ENCODE peak calls at places on chromosomes 3 and 15, in seven cellular contexts. U is adrenal gland; J is astrocyte; H is GM12878; X is pancreas; Z is CD4-positive, CD25-positive, alpha-beta regulatory T cell; Q is neural progenitor cell. M is an unnamed sample.

GRCh38 chr15:52652984-52653383 is 26.2 kb downstream of the ATOSA start:
- DNase-seq in U (no peak), J (peak), H (no peak), X (no peak), Z (no peak), Q (no peak), M (no peak)

GRCh38 chr15:101105059-101105851 is 146.6 kb downstream of the CHSY1 start:
- DNase-seq in U (no peak), J (peak), H (no peak), X (peak), Z (no peak), Q (no peak), M (no peak)

GRCh38 chr3:163916596-163917560 is 1161.4 kb downstream of the SI start:
- DNase-seq in U (no peak), J (no peak), H (no peak), X (no peak), Z (no peak), Q (peak), M (no peak)

GRCh38 chr15:91537868-91538267 is 315.6 kb upstream of the SLCO3A1 start:
- DNase-seq in U (no peak), J (no peak), H (no peak), X (no peak), Z (no peak), Q (no peak), M (no peak)

GRCh38 chr3:120487079-120487693 is 36.4 kb upstream of the FSTL1 start:
- DNase-seq in U (no peak), J (peak), H (no peak), X (no peak), Z (no peak), Q (no peak), M (peak)

GRCh38 chr15:81347910-81348309 is 24.0 kb upstream of the STARD5 start:
- DNase-seq in U (no peak), J (no peak), H (no peak), X (no peak), Z (no peak), Q (no peak), M (no peak)

GRCh38 chr15:89143503-89144162 is 55.4 kb downstream of the ABHD2 start:
- DNase-seq in U (no peak), J (peak), H (peak), X (no peak), Z (peak), Q (no peak), M (no peak)

GRCh38 chr3:183548262-183548769 is 7.2 kb downstream of the KLHL6 start:
- DNase-seq in U (no peak), J (peak), H (no peak), X (no peak), Z (no peak), Q (peak), M (no peak)

GRCh38 chr3:89571298-89571697 is 463.9 kb downstream of the EPHA3 start:
- DNase-seq in U (no peak), J (no peak), H (no peak), X (peak), Z (no peak), Q (no peak), M (no peak)

GRCh38 chr3:197521277-197522182 is 34.2 kb downstream of the BDH1 start:
- DNase-seq in U (no peak), J (no peak), H (no peak), X (peak), Z (no peak), Q (no peak), M (no peak)

GRCh38 chr3:125437631-125438435 is 62.7 kb upstream of the ZNF148 start:
- DNase-seq in U (peak), J (no peak), H (no peak), X (peak), Z (peak), Q (peak), M (peak)

GRCh38 chr3:24365168-24365567 is 129.5 kb downstream of the THRB start:
- DNase-seq in U (peak), J (peak), H (no peak), X (no peak), Z (no peak), Q (no peak), M (peak)

GRCh38 chr3:175914785-175915184 is 1055.7 kb downstream of the NAALADL2 start:
- DNase-seq in U (no peak), J (no peak), H (no peak), X (no peak), Z (no peak), Q (no peak), M (no peak)

GRCh38 chr3:42686832-42687650 is 1.7 kb downstream of the KLHL40 start:
- DNase-seq in U (no peak), J (no peak), H (no peak), X (peak), Z (no peak), Q (no peak), M (no peak)

GRCh38 chr15:63348392-63348791 is 33.3 kb downstream of the CA12 start:
- DNase-seq in U (peak), J (peak), H (no peak), X (peak), Z (no peak), Q (no peak), M (no peak)

GRCh38 chr3:131903988-131904415 is 130.8 kb downstream of the CPNE4 start:
- DNase-seq in U (no peak), J (peak), H (no peak), X (no peak), Z (no peak), Q (no peak), M (no peak)

GRCh38 chr3:135860761-135861160 is 104.8 kb upstream of the PPP2R3A start:
- DNase-seq in U (no peak), J (peak), H (no peak), X (no peak), Z (no peak), Q (no peak), M (no peak)

GRCh38 chr15:47586653-47587224 is 130.6 kb upstream of the SEMA6D start:
- DNase-seq in U (peak), J (no peak), H (no peak), X (no peak), Z (no peak), Q (no peak), M (no peak)
- H3K4me3 ChIP-seq in U (no peak), J (no peak), H (no peak), X (no peak), Z (no peak), Q (no peak), M (no peak)

GRCh38 chr3:195869413-195870001 is 38.8 kb downstream of the TNK2 start:
- DNase-seq in U (no peak), J (no peak), H (no peak), X (no peak), Z (no peak), Q (no peak), M (no peak)

GRCh38 chr3:195867631-195868335 is 40.6 kb downstream of the TNK2 start:
- DNase-seq in U (no peak), J (no peak), H (no peak), X (no peak), Z (no peak), Q (no peak), M (no peak)

GRCh38 chr3:195868866-195869412 is 39.4 kb downstream of the TNK2 start:
- DNase-seq in U (no peak), J (no peak), H (no peak), X (no peak), Z (no peak), Q (no peak), M (no peak)

GRCh38 chr3:195866686-195867511 is 41.5 kb downstream of the TNK2 start:
- DNase-seq in U (no peak), J (no peak), H (no peak), X (no peak), Z (no peak), Q (no peak), M (no peak)

DNA sequence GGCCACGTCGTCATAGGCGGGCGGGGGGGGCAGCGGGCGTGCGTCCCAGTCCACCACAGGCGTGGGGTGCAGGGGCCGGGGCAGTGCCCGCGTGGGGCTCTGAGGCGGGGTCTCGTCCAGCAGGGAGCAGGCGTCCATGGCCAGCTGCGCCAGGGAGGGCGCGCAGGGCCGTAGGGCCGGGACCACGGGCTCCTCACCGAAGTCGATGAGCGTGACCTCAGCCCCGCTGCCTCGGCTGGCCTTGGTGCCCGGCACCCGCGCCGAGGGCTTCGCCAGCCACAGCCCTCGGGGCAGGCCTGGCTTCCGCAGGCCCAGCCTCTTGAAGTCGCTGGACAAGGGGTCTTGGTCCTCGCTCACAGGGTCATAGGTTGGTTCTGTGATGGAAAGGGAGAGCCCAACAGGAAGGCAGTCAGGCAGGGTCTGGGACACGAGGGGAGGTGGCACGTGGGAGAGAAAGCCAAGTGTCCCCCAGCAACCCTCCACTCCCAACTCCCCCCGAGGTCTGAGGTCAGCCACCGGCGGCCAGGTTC is 40.0 kb downstream of the TNK2 start:
- DNase-seq in U (no peak), J (no peak), H (no peak), X (no peak), Z (no peak), Q (no peak), M (no peak)
- H3K27ac ChIP-seq in U (no peak), J (no peak), H (no peak), X (no peak), Z (no peak), Q (no peak), M (no peak)

GRCh38 chr3:185215873-185216586 is 37.8 kb downstream of the EHHADH start:
- DNase-seq in U (no peak), J (peak), H (no peak), X (no peak), Z (peak), Q (no peak), M (no peak)
- H3K4me3 ChIP-seq in U (peak), J (peak), H (no peak), X (no peak), Z (no peak), Q (no peak), M (no peak)

GRCh38 chr3:128278761-128279593 is 125.7 kb downstream of the EEFSEC start:
- DNase-seq in U (no peak), J (peak), H (no peak), X (peak), Z (no peak), Q (peak), M (peak)
- H3K27ac ChIP-seq in U (no peak), J (no peak), H (no peak), X (no peak), Z (no peak), Q (no peak), M (peak)

DNA sequence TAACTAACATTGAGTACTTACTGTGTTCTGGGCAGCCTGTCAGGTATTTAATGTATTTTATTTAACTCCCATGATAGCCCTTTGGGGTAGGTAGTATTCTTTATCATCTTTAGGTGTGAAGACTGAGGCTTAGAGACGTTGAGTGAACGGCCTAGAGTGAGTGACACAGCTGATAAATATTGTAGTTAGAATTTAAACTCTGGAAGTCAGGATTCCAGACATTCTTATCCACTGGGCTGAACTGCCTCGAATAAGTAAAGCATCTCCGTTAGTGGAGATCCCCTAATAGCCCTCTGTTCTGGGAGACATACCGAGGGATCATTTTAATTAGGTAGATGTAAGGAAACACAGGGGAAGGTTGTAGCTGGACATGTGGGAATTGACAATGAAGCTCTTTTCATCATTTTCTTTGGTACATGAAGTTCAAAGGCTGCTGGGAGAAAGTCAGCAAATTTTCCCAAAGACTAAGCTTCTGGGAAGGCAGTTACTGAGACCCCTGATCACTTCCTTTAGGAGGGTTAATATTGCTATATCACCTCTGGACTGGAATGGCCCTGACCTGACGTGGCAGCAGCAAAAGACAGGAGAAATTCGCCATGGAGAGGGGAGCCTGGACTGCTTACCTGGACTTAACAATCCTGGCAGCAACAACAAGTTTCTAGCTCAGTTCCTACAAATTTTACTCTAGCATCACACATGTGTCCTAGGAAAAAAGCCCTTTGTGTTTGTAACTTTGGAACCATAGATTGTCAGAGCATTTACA is 11.7 kb upstream of the PDCD6IP start:
- DNase-seq in U (no peak), J (peak), H (no peak), X (no peak), Z (no peak), Q (no peak), M (no peak)
- H3K4me3 ChIP-seq in U (peak), J (peak), H (peak), X (no peak), Z (no peak), Q (peak), M (no peak)

M was measured in uterus.